ENCODE peak calls at places on chromosomes 3 and 15, in ten cellular contexts. J, W, U, D, S, R, K, E, M and I are unnamed samples.

GRCh38 chr3:31908391-31909097 is 72.5 kb downstream of the OSBPL10 start:
- DNase-seq in J (no peak), W (no peak), U (no peak), D (peak), S (no peak), R (no peak), K (no peak), E (no peak), M (no peak), I (no peak)

GRCh38 chr3:31673950-31674349 is 141.2 kb downstream of the STT3B start:
- DNase-seq in J (no peak), W (no peak), U (no peak), D (no peak), S (no peak), R (no peak), K (no peak), E (no peak), M (no peak), I (no peak)

GRCh38 chr3:183743231-183743630 is 45.6 kb downstream of the YEATS2 start:
- DNase-seq in J (no peak), W (no peak), U (no peak), D (no peak), S (no peak), R (no peak), K (no peak), E (no peak), M (no peak), I (no peak)

GRCh38 chr3:184524981-184525336 is 36.6 kb upstream of the EPHB3 start:
- DNase-seq in J (no peak), W (no peak), U (no peak), D (no peak), S (no peak), R (no peak), K (no peak), E (no peak), M (no peak), I (no peak)

GRCh38 chr3:28986922-28987321 is 293.9 kb upstream of the RBMS3 start:
- DNase-seq in J (no peak), W (no peak), U (no peak), D (no peak), S (no peak), R (no peak), K (no peak), E (no peak), M (no peak), I (no peak)

GRCh38 chr3:51799879-51800757 is 21.1 kb upstream of the IQCF6 start:
- DNase-seq in J (peak), W (peak), U (no peak), D (peak), S (peak), R (peak), K (peak), E (no peak), M (no peak), I (no peak)

GRCh38 chr15:59723686-59724336 is 34.7 kb upstream of the BNIP2 start:
- DNase-seq in J (no peak), W (no peak), U (no peak), D (no peak), S (no peak), R (no peak), K (no peak), E (no peak), M (no peak), I (no peak)

GRCh38 chr3:97821413-97821809 is 400 bp upstream of the CRYBG3 start:
- DNase-seq in J (no peak), W (no peak), U (peak), D (peak), S (peak), R (peak), K (no peak), E (peak), M (peak), I (no peak)

GRCh38 chr3:129304141-129304540 is 25.5 kb downstream of the HMCES start:
- DNase-seq in J (no peak), W (no peak), U (no peak), D (peak), S (peak), R (no peak), K (no peak), E (no peak), M (no peak), I (no peak)

GRCh38 chr15:20353966-20354883 is 187.4 kb downstream of the GOLGA6L6 start:
- DNase-seq in J (no peak), W (no peak), U (no peak), D (no peak), S (no peak), R (no peak), K (no peak), E (no peak), M (peak), I (no peak)

GRCh38 chr3:168976969-168977368 is 686.5 kb downstream of the MECOM start:
- DNase-seq in J (no peak), W (no peak), U (no peak), D (no peak), S (no peak), R (no peak), K (no peak), E (no peak), M (no peak), I (no peak)

GRCh38 chr3:63979093-63979492 is 44.2 kb downstream of the PSMD6 start:
- DNase-seq in J (no peak), W (no peak), U (no peak), D (peak), S (peak), R (no peak), K (no peak), E (no peak), M (no peak), I (no peak)

DNA sequence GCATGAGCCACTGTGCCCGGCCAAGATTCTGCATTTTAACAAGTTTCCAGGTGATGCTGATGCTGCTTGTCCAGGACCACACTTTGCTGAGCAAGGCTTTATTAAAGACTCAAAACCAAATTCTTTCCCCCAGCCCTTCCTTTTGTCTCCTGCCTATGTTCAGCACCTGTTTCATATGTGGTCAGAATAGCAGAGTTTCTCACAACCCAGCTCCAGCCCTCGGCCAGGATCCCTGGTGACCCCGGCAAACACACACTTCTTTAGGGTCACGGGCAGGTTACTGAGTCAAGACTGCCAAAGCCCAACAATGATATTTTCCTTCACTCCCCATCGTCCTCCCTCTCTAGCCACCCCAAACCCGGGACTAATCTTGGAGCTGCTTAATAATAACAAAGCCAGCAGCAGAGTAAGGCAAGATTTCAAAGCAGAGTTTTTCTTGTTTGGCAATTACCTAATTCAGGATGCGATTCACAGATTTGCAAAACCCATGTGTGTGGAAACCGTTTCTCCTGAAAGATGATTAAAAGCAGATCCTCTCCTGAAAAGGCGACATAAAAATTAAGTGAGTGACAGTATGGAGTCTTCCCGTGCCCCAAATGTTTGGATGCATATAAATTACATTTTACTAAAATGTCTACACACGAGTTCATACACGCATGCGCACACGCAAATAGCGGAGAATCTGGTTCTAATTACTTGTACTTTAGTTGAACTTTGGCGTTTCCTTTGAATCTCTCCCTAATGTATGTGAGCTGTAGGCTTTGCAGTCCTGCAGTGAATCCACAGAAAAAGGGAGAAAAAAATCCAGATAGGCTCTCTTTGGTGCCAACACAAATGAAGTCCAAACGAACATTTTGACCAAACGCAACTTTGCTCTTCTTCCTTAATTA is 25.7 kb downstream of the RARB start:
- DNase-seq in J (peak), W (peak), U (no peak), D (no peak), S (peak), R (no peak), K (no peak), E (no peak), M (no peak), I (no peak)
- H3K4me3 ChIP-seq in J (peak), W (peak), U (peak), D (peak), S (peak), R (no peak), K (no peak), E (no peak), M (peak), I (no peak)

GRCh38 chr3:49614936-49615335 is 59.2 kb upstream of the APEH start:
- DNase-seq in J (no peak), W (no peak), U (no peak), D (no peak), S (no peak), R (no peak), K (no peak), E (no peak), M (no peak), I (no peak)
- TF ChIP-seq CTCF in J (no peak), W (no peak), U (no peak), D (no peak), S (no peak), R (no peak), K (no peak), E (no peak), M (no peak), I (no peak)

DNA sequence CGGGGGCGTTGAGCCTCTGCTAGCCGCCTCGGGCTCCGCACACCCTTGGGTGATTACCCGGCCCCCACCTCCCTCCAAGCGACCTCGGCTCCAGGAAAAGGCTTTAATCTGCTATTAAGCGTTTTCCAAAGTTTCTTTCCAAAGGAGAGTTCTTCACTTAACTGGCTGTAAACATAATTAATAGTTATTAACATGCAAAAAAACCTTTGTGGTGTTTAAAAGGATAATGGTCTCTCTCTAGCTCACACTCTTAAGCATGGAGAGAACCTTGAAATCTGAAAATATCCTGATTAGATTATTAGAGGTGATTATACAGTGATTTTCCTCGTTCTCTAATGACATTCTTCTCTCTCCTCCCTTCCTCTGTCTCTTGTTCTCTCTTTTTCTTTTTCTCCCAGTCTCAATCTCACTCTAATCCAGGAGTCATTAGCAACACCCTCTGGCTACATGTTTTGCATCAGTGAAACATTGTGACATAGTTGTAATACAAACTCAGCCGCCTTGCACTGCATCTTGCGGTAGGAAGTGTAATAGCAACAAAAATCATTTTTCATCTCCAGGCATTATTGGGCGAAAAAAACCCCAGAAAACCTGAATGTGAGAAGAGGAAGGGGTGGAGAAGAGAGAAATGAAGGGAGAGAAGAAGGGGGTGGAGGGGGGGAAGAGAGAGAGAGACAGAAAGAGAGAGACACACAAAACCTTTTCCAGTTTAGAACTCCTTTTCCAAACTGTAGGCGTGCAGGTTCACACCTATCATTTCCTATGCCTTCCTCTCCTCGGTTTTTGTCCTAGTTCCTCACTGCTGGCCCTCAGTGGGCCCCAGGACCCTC is 24.4 kb downstream of the NR2F2 start:
- DNase-seq in J (no peak), W (peak), U (no peak), D (peak), S (peak), R (no peak), K (no peak), E (no peak), M (no peak), I (no peak)
- H3K4me3 ChIP-seq in J (peak), W (peak), U (peak), D (peak), S (peak), R (no peak), K (no peak), E (peak), M (peak), I (no peak)

GRCh38 chr3:187296058-187296457 is 4.5 kb upstream of the MASP1 start:
- DNase-seq in J (no peak), W (no peak), U (no peak), D (no peak), S (peak), R (no peak), K (no peak), E (no peak), M (no peak), I (no peak)

GRCh38 chr3:187296915-187297314 is 5.4 kb upstream of the MASP1 start:
- DNase-seq in J (no peak), W (no peak), U (no peak), D (no peak), S (peak), R (no peak), K (no peak), E (no peak), M (no peak), I (no peak)

GRCh38 chr3:187293514-187293870 is 2.0 kb upstream of the MASP1 start:
- DNase-seq in J (no peak), W (no peak), U (no peak), D (no peak), S (no peak), R (no peak), K (no peak), E (no peak), M (no peak), I (no peak)

GRCh38 chr3:187293977-187294376 is 2.4 kb upstream of the MASP1 start:
- DNase-seq in J (no peak), W (peak), U (no peak), D (no peak), S (no peak), R (no peak), K (no peak), E (no peak), M (no peak), I (no peak)

DNA sequence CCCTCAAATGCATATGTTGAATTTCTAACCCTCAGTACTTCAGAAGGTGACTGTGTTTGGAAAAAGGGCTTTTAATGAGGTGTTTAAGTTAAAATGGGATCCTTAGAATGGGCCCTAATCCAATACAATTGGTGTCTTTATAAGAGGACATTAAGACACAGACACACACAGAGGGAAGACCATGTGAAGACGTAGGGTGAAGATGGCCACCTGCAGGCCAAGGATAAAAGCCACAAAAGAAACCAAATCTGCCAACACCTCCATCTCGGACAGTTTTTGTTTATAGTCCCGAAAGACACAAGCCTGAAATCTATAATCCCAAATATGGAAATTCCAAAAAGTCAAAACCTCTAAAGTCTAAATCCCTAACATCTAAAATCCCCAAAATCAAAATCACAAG is 4.1 kb upstream of the MASP1 start:
- DNase-seq in J (no peak), W (no peak), U (no peak), D (no peak), S (no peak), R (no peak), K (no peak), E (no peak), M (no peak), I (no peak)
- TF ChIP-seq CTCF in J (peak), W (no peak), U (peak), D (peak), S (peak), R (peak), K (peak), E (peak), M (no peak), I (no peak)